ENCODE peak calls at places on chromosomes 5 and 9, in ten cellular contexts. S is A549, R is H1, K is upper lobe of left lung, O is ovary, B is suprapubic skin, E is SK-N-SH, N is HepG2, C is transverse colon, X is sigmoid colon. G is an unnamed sample. For H3K4me1, the result is how much of the 10 kb centered on the place peaks cover.

GRCh38 chr9:123678878-123679329 is 251.0 kb downstream of the DENND1A start:
- DNase-seq in S (no peak), N (peak), O (no peak), E (peak), K (no peak), C (no peak), X (no peak), B (no peak), R (no peak), G (no peak)

GRCh38 chr9:136762915-136763648 is 1.2 kb downstream of the LCN15 start:
- DNase-seq in S (peak), C (peak), B (no peak), X (peak), E (peak), R (peak), K (peak), N (peak), O (peak), G (peak)

GRCh38 chr5:80213467-80213866 is 42.4 kb downstream of the SERINC5 start:
- DNase-seq in X (no peak), E (no peak), N (no peak), S (no peak), K (no peak), B (no peak), O (no peak), R (no peak), C (no peak), G (no peak)

GRCh38 chr5:997711-998110 is 10.9 kb upstream of the NKD2 start:
- DNase-seq in C (no peak), B (peak), S (no peak), K (no peak), E (no peak), X (peak), R (no peak), N (no peak), O (no peak), G (no peak)

GRCh38 chr5:91049800-91050199 is 333.3 kb downstream of the ARRDC3 start:
- DNase-seq in K (no peak), R (no peak), S (peak), E (peak), X (no peak), O (no peak), N (no peak), B (no peak), C (no peak), G (no peak)

GRCh38 chr5:137287564-137287963 is 211.6 kb downstream of the SPOCK1 start:
- DNase-seq in B (no peak), E (no peak), N (no peak), C (no peak), R (no peak), S (no peak), O (no peak), K (no peak), X (no peak), G (no peak)

GRCh38 chr5:89967806-89968444 is 441.6 kb downstream of the CETN3 start:
- DNase-seq in X (no peak), R (no peak), E (no peak), O (no peak), N (no peak), C (no peak), K (no peak), S (no peak), B (no peak), G (no peak)

GRCh38 chr5:81232449-81233079 is 558 bp upstream of the CKMT2 start:
- DNase-seq in C (peak), B (no peak), R (peak), N (peak), K (no peak), X (peak), O (peak), E (no peak), S (no peak), G (no peak)

GRCh38 chr5:122078116-122078865 is at the start of gene LOX:
- DNase-seq in N (peak), S (no peak), O (peak), B (peak), C (peak), E (peak), R (peak), X (peak), K (peak), G (peak)

GRCh38 chr5:142740474-142740873 is 29.7 kb upstream of the ARHGAP26 start:
- DNase-seq in B (no peak), C (no peak), R (no peak), O (no peak), X (no peak), S (no peak), K (no peak), E (no peak), N (peak), G (no peak)

GRCh38 chr5:57784106-57784505 is 301.5 kb upstream of the ACTBL2 start:
- DNase-seq in X (no peak), R (no peak), E (no peak), N (no peak), S (no peak), B (no peak), C (no peak), O (no peak), K (no peak), G (no peak)

GRCh38 chr9:82808478-82808877 is 254.5 kb downstream of the RASEF start:
- DNase-seq in X (no peak), E (no peak), R (no peak), C (no peak), K (no peak), O (no peak), B (no peak), N (no peak), S (no peak), G (no peak)

GRCh38 chr5:141740885-141741284 is 58.9 kb upstream of the ARAP3 start:
- DNase-seq in B (no peak), C (no peak), S (no peak), X (no peak), N (no peak), K (no peak), R (no peak), O (no peak), E (no peak), G (no peak)

GRCh38 chr5:31213676-31214638 is 20.5 kb downstream of the CDH6 start:
- DNase-seq in O (no peak), C (no peak), K (no peak), E (no peak), N (no peak), S (no peak), X (no peak), B (no peak), R (no peak), G (no peak)

GRCh38 chr5:10317825-10318682 is 10.4 kb upstream of the CMBL start:
- DNase-seq in N (no peak), R (no peak), O (no peak), B (no peak), C (no peak), X (peak), K (no peak), S (no peak), E (no peak), G (no peak)

GRCh38 chr5:957730-958485 is 50.7 kb upstream of the NKD2 start:
- DNase-seq in E (peak), O (no peak), R (no peak), B (peak), S (no peak), X (no peak), N (no peak), K (no peak), C (no peak), G (no peak)

GRCh38 chr5:178193251-178193809 is 6.2 kb upstream of the GMCL2 start:
- DNase-seq in B (no peak), X (no peak), E (no peak), R (no peak), K (no peak), N (no peak), C (no peak), O (no peak), S (no peak), G (no peak)

GRCh38 chr9:125475385-125475784 is 213.8 kb downstream of the GAPVD1 start:
- DNase-seq in K (peak), N (no peak), B (no peak), C (no peak), X (no peak), O (no peak), S (no peak), R (no peak), E (no peak), G (peak)

GRCh38 chr9:3290231-3290840 is 235.5 kb downstream of the RFX3 start:
- DNase-seq in O (no peak), X (no peak), B (no peak), E (no peak), K (no peak), S (no peak), C (no peak), N (no peak), R (no peak), G (no peak)

GRCh38 chr5:150051657-150052195 is 34.6 kb downstream of the CSF1R start:
- DNase-seq in X (no peak), S (no peak), O (no peak), N (no peak), C (no peak), B (no peak), K (no peak), R (no peak), E (no peak), G (no peak)

GRCh38 chr9:122226758-122227575 is 1.8 kb downstream of the LHX6 start:
- DNase-seq in X (no peak), S (no peak), K (no peak), R (peak), N (no peak), O (no peak), C (no peak), E (peak), B (no peak), G (no peak)

GRCh38 chr9:92738661-92739081 is 26.0 kb downstream of the BICD2 start:
- DNase-seq in E (no peak), N (no peak), O (no peak), B (peak), S (no peak), C (no peak), X (no peak), R (no peak), K (no peak), G (peak)

GRCh38 chr5:127561254-127561653 is 43.8 kb downstream of the PRRC1 start:
- DNase-seq in E (no peak), O (no peak), B (no peak), C (no peak), S (no peak), N (no peak), K (no peak), R (no peak), X (no peak), G (no peak)

GRCh38 chr5:97276721-97277120 is 93.7 kb upstream of the RIOK2 start:
- DNase-seq in O (no peak), R (no peak), N (no peak), S (no peak), C (no peak), K (no peak), X (no peak), E (no peak), B (no peak), G (no peak)

DNA sequence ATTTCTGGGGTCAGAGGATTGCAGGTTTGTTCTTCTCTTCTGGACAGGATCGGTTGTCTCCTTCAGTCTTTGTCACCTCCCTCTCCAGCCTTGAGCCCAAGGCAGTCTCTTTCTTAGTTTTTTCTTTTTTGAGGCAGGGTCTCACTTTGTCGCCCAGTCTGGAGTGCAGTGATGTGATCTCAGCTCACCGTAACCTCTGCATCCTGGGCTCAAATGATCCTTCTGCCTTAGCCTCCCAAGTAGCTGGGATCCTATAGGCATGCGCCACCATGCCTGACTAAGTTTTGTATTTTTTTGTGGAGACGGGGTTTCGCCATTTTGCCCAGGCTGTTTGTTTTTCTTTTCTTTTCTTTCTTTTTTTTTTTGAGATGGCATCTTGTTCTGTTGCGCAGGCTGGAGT is 6.1 kb downstream of the PRRC2B start:
- DNase-seq in R (no peak), B (no peak), E (no peak), C (no peak), S (no peak), K (no peak), O (no peak), X (no peak), N (no peak), G (no peak)
- H3K4me1 ChIP-seq in R (under half), B (half or more), E (half or more), C (under half), S (half or more), K (half or more), O (under half), X (half or more), N (half or more), G (half or more)

GRCh38 chr5:59897075-59897474 is 3.5 kb upstream of the PDE4D start:
- DNase-seq in K (no peak), E (no peak), S (no peak), B (no peak), X (no peak), R (no peak), C (no peak), O (no peak), N (no peak), G (no peak)

GRCh38 chr5:59887274-59887673 is 6.3 kb downstream of the PDE4D start:
- DNase-seq in E (no peak), S (no peak), X (no peak), C (no peak), N (no peak), B (no peak), R (no peak), O (no peak), K (no peak), G (no peak)

GRCh38 chr5:59893436-59894227 is at the start of gene PDE4D:
- DNase-seq in E (peak), S (peak), X (peak), K (peak), B (peak), O (no peak), R (peak), C (peak), N (no peak), G (peak)

GRCh38 chr5:59893061-59893435 is 478 bp downstream of the PDE4D start:
- DNase-seq in K (no peak), R (peak), B (no peak), E (no peak), S (no peak), N (no peak), O (no peak), C (no peak), X (no peak), G (no peak)
- H3K4me3 ChIP-seq in K (peak), R (peak), B (peak), E (peak), S (no peak), N (no peak), O (no peak), C (no peak), X (no peak), G (peak)

GRCh38 chr5:45697211-45697610 is 1.0 kb upstream of the HCN1 start:
- DNase-seq in C (no peak), K (no peak), S (no peak), X (no peak), N (no peak), B (no peak), E (no peak), R (no peak), O (no peak), G (no peak)

GRCh38 chr5:45694255-45694834 is 1.8 kb downstream of the HCN1 start:
- DNase-seq in O (no peak), R (no peak), K (no peak), E (no peak), X (no peak), N (no peak), S (no peak), C (no peak), B (no peak), G (no peak)

GRCh38 chr5:45696206-45696836 is at the start of gene HCN1:
- DNase-seq in K (peak), X (peak), B (no peak), C (peak), R (peak), N (peak), E (peak), O (peak), S (peak), G (peak)

GRCh38 chr5:45695680-45696093 is 493 bp downstream of the HCN1 start:
- DNase-seq in S (no peak), B (no peak), N (no peak), E (no peak), R (peak), K (no peak), O (no peak), X (no peak), C (no peak), G (no peak)

DNA sequence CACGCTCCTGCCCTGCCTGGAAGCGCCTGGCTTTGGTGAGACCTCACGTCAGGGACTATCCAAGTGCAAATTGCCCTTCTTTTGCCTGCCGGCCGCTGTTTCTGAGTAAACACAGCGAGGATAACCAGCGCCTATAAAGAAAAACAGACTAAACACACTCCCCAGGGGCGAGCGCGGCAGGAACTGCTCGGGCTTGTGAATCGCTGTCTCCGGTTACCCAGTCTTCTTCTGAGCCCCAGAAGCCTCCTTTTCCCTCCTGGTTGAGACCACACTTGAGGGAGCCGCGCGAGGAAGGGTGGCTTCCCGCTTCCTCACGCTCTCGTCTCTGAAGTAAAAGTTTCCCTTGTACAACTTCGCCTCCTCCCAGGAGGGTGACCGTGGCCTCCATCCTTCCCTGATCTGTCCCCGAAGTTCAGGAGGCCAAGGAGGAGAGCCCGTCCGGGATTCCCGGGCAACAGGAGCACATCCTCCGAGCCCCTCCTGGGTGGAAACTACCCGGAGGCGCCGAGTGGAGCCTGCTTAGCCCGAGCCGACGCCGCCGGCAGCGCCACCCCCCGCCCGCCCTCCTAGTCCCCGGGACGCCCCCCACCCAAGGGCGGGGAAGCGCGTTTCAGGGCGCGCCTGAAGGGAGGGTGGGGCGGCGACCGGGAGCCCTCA is 1.0 kb downstream of the HCN1 start:
- DNase-seq in K (no peak), X (peak), O (no peak), C (no peak), B (no peak), S (no peak), N (no peak), E (peak), R (peak), G (no peak)
- TF ChIP-seq EP300 in K (no peak), X (no peak), O (no peak), C (no peak), B (no peak), S (no peak), N (no peak), E (no peak), R (no peak), G (no peak)

DNA sequence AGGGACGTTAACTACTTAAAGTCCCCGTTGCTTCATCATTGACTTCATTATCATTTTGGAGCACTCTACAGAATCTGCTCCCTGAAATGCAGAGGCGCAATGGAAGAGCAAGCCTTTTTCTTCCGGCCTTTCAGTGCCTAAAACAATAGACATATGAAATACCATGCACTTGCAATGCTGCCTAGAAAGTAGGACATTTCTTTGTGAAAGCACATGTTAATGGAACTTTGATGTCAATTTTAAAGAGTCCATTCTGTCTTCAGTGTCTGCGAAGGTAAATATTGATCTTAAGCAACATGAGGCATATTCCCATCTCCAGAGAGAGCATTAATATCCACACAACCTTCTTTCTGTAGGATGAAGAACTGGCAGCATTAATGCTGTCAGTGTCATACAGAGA is 36.4 kb downstream of the ITGA2 start:
- DNase-seq in B (no peak), C (no peak), O (no peak), E (no peak), N (peak), S (no peak), X (no peak), R (no peak), K (no peak), G (no peak)
- H3K4me1 ChIP-seq in B (under half), C (under half), O (under half), E (half or more), N (half or more), S (half or more), X (under half), R (under half), K (under half), G (under half)

GRCh38 chr5:119395080-119395836 is 39.4 kb downstream of the TNFAIP8 start:
- DNase-seq in R (no peak), O (no peak), B (no peak), S (no peak), N (no peak), E (no peak), X (no peak), K (no peak), C (no peak), G (no peak)

GRCh38 chr5:119393201-119393691 is 37.4 kb downstream of the TNFAIP8 start:
- DNase-seq in N (no peak), S (no peak), O (no peak), R (no peak), K (no peak), E (no peak), C (no peak), X (no peak), B (no peak), G (no peak)

GRCh38 chr5:119396265-119396664 is 40.4 kb downstream of the TNFAIP8 start:
- DNase-seq in S (no peak), R (no peak), C (no peak), K (no peak), O (no peak), N (no peak), E (no peak), B (no peak), X (no peak), G (no peak)

GRCh38 chr5:119397518-119398380 is 41.9 kb downstream of the TNFAIP8 start:
- DNase-seq in O (no peak), K (no peak), R (no peak), X (no peak), N (no peak), S (no peak), B (no peak), E (no peak), C (no peak), G (no peak)

DNA sequence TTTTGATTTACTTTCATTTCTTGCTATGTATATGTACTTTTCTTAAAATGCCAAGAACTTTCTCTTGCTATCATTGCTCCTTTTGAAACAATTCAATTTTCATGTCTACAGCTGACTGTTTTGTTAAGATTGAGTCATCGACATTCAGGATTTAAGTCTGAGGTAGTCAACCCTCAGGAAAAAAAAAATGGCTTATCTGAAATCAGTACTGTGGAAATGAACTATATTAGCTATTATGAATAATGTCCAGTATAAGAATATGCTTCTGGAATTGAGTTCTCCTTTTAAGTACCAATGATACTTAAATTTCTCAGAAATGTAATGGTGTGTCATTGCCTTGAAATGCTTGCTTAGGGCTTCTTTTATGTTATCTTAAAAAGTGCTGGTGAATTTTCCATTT is 37.9 kb downstream of the TNFAIP8 start:
- DNase-seq in N (no peak), X (no peak), B (no peak), K (no peak), R (no peak), S (no peak), O (no peak), C (no peak), E (no peak), G (no peak)
- H3K4me3 ChIP-seq in N (no peak), X (no peak), B (no peak), K (no peak), R (no peak), S (no peak), O (no peak), C (no peak), E (peak), G (no peak)

GRCh38 chr5:39399135-39400036 is 25.4 kb downstream of the DAB2 start:
- DNase-seq in R (no peak), X (peak), N (peak), B (no peak), E (no peak), K (peak), O (no peak), C (no peak), S (peak), G (no peak)
- TF ChIP-seq EP300 in R (no peak), X (no peak), N (no peak), B (no peak), E (peak), K (no peak), O (peak), C (no peak), S (peak), G (no peak)